ENCODE peak calls at places on chromosome 15, in five cellular contexts. N, T, X, A and D are unnamed samples.

GRCh38 chr15:94970096-94970495 is 738.7 kb downstream of the MCTP2 start:
- DNase-seq in T (no peak), N (no peak), A (no peak), X (no peak), D (no peak)

GRCh38 chr15:37099321-37100108 is 834 bp downstream of the MEIS2 start:
- DNase-seq in A (peak), N (no peak), X (no peak), T (peak), D (no peak)

GRCh38 chr15:52652984-52653383 is 26.2 kb downstream of the ATOSA start:
- DNase-seq in A (no peak), X (no peak), T (peak), N (no peak), D (no peak)

GRCh38 chr15:39685999-39686613 is 96.5 kb downstream of the FSIP1 start:
- DNase-seq in N (no peak), T (peak), A (peak), X (no peak), D (peak)

GRCh38 chr15:56919708-56920637 is 1.5 kb downstream of the TCF12 start:
- DNase-seq in T (peak), A (peak), X (peak), N (peak), D (no peak)

GRCh38 chr15:80660114-80660513 is 35.0 kb upstream of the ABHD17C start:
- DNase-seq in T (no peak), N (no peak), X (no peak), A (peak), D (peak)

GRCh38 chr15:96066126-96066525 is 264.4 kb upstream of the NR2F2 start:
- DNase-seq in N (no peak), X (no peak), T (no peak), A (no peak), D (no peak)

GRCh38 chr15:76999996-77000395 is 5.1 kb downstream of the PSTPIP1 start:
- DNase-seq in X (no peak), T (no peak), A (no peak), N (no peak), D (no peak)

GRCh38 chr15:88089019-88089603 is 167.4 kb downstream of the NTRK3 start:
- DNase-seq in A (no peak), X (no peak), N (no peak), T (no peak), D (no peak)

GRCh38 chr15:95760508-95760907 is 570.0 kb upstream of the NR2F2 start:
- DNase-seq in A (peak), T (peak), X (no peak), N (no peak), D (no peak)

GRCh38 chr15:80231371-80231770 is 20.6 kb downstream of the CTXND1 start:
- DNase-seq in T (no peak), X (no peak), A (no peak), N (no peak), D (no peak)

GRCh38 chr15:40766906-40767837 is 2.6 kb upstream of the C15orf62 start:
- DNase-seq in X (no peak), T (peak), N (peak), A (no peak), D (no peak)

GRCh38 chr15:72289597-72290325 is 17.4 kb upstream of the PARP6 start:
- DNase-seq in N (no peak), X (no peak), T (no peak), A (no peak), D (no peak)

GRCh38 chr15:25933456-25934158 is 70.5 kb upstream of the ATP10A start:
- DNase-seq in A (peak), T (peak), X (peak), N (peak), D (peak)
- TF ChIP-seq CTCF in A (peak), T (peak), X (peak), N (peak), D (peak)

GRCh38 chr15:74788042-74788715 is 6.3 kb downstream of the CSK start:
- DNase-seq in T (no peak), X (no peak), N (no peak), A (no peak), D (no peak)
- TF ChIP-seq CTCF in T (no peak), X (no peak), N (no peak), A (no peak), D (no peak)

GRCh38 chr15:62870216-62870615 is 172.3 kb upstream of the TPM1 start:
- DNase-seq in A (no peak), N (no peak), T (no peak), X (no peak), D (no peak)
- TF ChIP-seq CTCF in A (no peak), N (no peak), T (no peak), X (no peak), D (no peak)

GRCh38 chr15:59252137-59252536 is 45.5 kb downstream of the LDHAL6B start:
- DNase-seq in N (no peak), T (no peak), X (no peak), A (no peak), D (no peak)
- TF ChIP-seq CTCF in N (no peak), T (no peak), X (no peak), A (no peak), D (no peak)

GRCh38 chr15:78506971-78507830 is at the start of gene HYKK:
- DNase-seq in A (peak), N (peak), T (peak), X (peak), D (peak)
- TF ChIP-seq CTCF in A (peak), N (peak), T (no peak), X (peak), D (no peak)

GRCh38 chr15:99566157-99566900 is 545 bp downstream of the MEF2A start:
- DNase-seq in T (no peak), N (peak), A (peak), X (peak), D (no peak)
- TF ChIP-seq CTCF in T (no peak), N (no peak), A (no peak), X (no peak), D (no peak)

DNA sequence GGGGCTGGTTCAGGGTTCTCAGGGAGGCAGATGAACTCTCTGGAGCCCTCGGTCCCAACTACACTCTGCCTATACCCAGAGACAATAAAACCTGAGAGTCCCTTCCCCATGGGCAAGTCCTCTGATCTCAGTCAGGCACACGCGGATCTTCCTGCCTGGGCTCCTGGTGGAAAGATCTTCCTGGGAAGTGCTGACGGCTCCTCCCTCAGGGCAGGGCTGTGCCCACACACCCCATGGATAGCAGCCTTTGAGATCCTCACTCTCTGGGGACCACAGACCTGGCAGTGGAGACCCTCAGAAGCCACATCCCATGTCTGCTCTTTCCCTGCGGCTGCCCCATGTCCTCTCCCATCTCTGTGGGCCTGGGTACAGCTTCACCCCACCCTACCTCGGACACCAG is 10.4 kb downstream of the SH2D7 start:
- DNase-seq in A (no peak), N (no peak), T (no peak), X (no peak), D (no peak)
- TF ChIP-seq CTCF in A (no peak), N (no peak), T (no peak), X (no peak), D (no peak)

DNA sequence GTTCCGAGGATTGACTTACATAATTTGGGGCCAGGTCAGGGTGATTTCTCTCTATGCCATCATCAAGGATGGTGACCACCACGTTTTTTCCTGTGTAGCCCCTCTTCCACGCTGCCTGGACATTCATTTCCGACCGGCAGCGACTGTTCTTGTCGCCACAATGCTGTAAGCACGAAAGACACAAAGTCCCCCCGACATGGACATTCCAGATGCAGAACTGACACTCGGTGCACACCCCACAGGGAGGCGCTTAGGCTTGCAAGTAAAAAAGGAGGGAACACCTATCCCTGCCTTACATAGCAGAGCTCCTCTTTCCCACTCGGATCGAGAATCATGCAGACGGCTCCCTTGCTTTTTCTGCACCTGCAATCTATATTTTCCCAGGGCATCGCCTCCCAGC is 58.2 kb downstream of the PCSK6 start:
- DNase-seq in N (no peak), T (no peak), X (no peak), A (no peak), D (no peak)
- TF ChIP-seq CTCF in N (no peak), T (no peak), X (no peak), A (no peak), D (no peak)

DNA sequence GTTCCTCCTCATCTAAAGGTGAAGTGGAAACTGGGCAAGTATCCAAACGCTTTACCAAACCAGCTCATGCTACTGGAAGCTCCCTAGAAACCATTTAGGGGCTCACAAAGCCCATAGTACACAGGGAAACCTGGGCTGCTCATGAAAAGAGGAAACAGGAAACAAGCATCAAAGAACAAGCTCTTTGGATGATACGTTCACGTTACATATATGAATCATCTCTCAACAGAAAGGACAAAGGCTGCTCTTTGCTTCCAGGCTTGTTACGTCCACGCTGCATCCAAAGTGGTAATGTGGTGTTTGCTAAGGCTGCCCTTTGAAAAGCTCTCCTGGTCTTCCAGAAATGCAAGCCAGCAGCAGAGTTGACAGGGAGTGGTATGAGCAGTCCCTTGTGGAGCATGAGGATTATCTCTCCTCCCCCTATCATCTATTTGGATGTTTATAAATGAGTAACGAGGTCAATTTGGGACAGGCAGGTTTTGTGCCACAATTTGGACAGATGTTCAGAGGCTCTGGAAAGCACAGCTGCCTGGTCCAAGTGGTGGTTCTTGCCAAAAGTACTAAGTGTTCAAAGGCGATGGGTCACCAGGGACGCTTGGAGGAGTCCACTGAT is 98.0 kb upstream of the RORA start:
- DNase-seq in X (peak), T (no peak), N (no peak), A (no peak), D (no peak)
- TF ChIP-seq CTCF in X (no peak), T (no peak), N (no peak), A (no peak), D (no peak)

GRCh38 chr15:70508561-70509281 is 254.6 kb downstream of the UACA start:
- DNase-seq in A (no peak), X (no peak), T (peak), N (peak), D (peak)
- TF ChIP-seq CTCF in A (peak), X (no peak), T (peak), N (no peak), D (no peak)